ENCODE peak calls at places on chromosomes 1 and 21, in eight cellular contexts. O is choroid plexus epithelial cell, E is AG09309, F is dorsolateral prefrontal cortex, D is heart right ventricle, J is HFF-Myc, L is GM06990, A is pancreas. R is an unnamed sample.
A peak's percentile ranks its signal among the peaks of the same experiment; 100 is the strongest.

GRCh38 chr1:38038836-38039235 is 7.8 kb downstream of the POU3F1 start:
- DNase-seq in O (no peak), A (no peak), F (no peak), J (no peak), L (no peak), E (no peak), D (no peak), R (no peak)

GRCh38 chr1:112762541-112763141 is 47.5 kb upstream of the PPM1J start:
- DNase-seq in E (no peak), J (no peak), O (peak; percentile 39), A (no peak), F (no peak), L (no peak), D (no peak), R (no peak)

GRCh38 chr1:231800071-231800470 is 173.5 kb downstream of the DISC1 start:
- DNase-seq in O (peak; percentile 47), D (no peak), F (no peak), L (no peak), J (no peak), E (no peak), A (no peak), R (no peak)

GRCh38 chr1:34851431-34852105 is 8.0 kb downstream of the SMIM12 start:
- DNase-seq in D (peak; percentile 78), L (no peak), E (no peak), A (peak; percentile 68), J (no peak), F (no peak), O (peak; percentile 65), R (peak; percentile 64)

GRCh38 chr1:198837276-198838021 is 198.6 kb downstream of the PTPRC start:
- DNase-seq in D (no peak), F (no peak), J (no peak), E (no peak), L (no peak), A (no peak), O (no peak), R (no peak)

GRCh38 chr1:99239690-99240089 is 24.6 kb upstream of the PLPPR4 start:
- DNase-seq in O (no peak), F (no peak), D (no peak), J (no peak), A (no peak), L (no peak), E (no peak), R (no peak)

GRCh38 chr1:53025778-53026131 is 36.3 kb upstream of the PODN start:
- DNase-seq in L (no peak), E (no peak), J (no peak), F (no peak), D (no peak), A (no peak), O (no peak), R (no peak)

GRCh38 chr1:109979489-109980091 is 5.0 kb upstream of the AHCYL1 start:
- DNase-seq in O (peak; percentile 52), L (no peak), E (no peak), F (no peak), J (peak; percentile 27), D (no peak), A (no peak), R (no peak)

GRCh38 chr1:156584813-156585212 is 5.3 kb downstream of the TTC24 start:
- DNase-seq in E (no peak), O (no peak), L (no peak), A (no peak), F (no peak), D (no peak), J (no peak), R (no peak)

GRCh38 chr1:58782308-58783089 is 1.3 kb downstream of the JUN start:
- DNase-seq in D (peak; percentile 68), O (peak; percentile 58), L (peak; percentile 85), A (peak; percentile 74), J (no peak), F (peak; percentile 81), E (no peak), R (no peak)

GRCh38 chr1:238101923-238102322 is 211.2 kb upstream of the ZP4 start:
- DNase-seq in D (no peak), E (no peak), A (no peak), L (no peak), O (no peak), J (no peak), F (no peak), R (no peak)

GRCh38 chr1:61254629-61255323 is 172.4 kb downstream of the NFIA start:
- DNase-seq in F (no peak), J (no peak), D (no peak), L (no peak), A (no peak), O (peak; percentile 83), E (no peak), R (no peak)

GRCh38 chr21:38712076-38712475 is 93.7 kb upstream of the ETS2 start:
- DNase-seq in J (peak; percentile 32), D (no peak), F (no peak), O (peak; percentile 64), L (no peak), E (no peak), A (no peak), R (no peak)

GRCh38 chr1:36486436-36487335 is 4.0 kb upstream of the CSF3R start:
- DNase-seq in A (peak; percentile 74), E (no peak), O (peak; percentile 72), L (peak; percentile 42), F (no peak), J (no peak), D (peak; percentile 37), R (no peak)

GRCh38 chr1:175201061-175201508 is 8.5 kb upstream of the KIAA0040 start:
- DNase-seq in A (no peak), D (peak; percentile 14), O (no peak), F (no peak), J (no peak), E (no peak), L (no peak), R (no peak)
- H3K4me3 ChIP-seq in A (no peak overlapping the region), D (no peak overlapping the region), O (no peak overlapping the region), F (no peak overlapping the region), J (no peak overlapping the region), E (no peak overlapping the region), L (no peak overlapping the region), R (no peak overlapping the region)

GRCh38 chr1:159867322-159868064 is 5.0 kb upstream of the VSIG8 start:
- DNase-seq in D (no peak), A (peak; percentile 82), J (no peak), L (no peak), F (no peak), E (no peak), O (peak; percentile 39), R (no peak)

GRCh38 chr1:159864262-159864661 is 1.8 kb upstream of the VSIG8 start:
- DNase-seq in J (no peak), O (no peak), F (no peak), E (no peak), A (no peak), L (no peak), D (no peak), R (no peak)

GRCh38 chr1:159866905-159867304 is 4.4 kb upstream of the VSIG8 start:
- DNase-seq in J (no peak), D (no peak), L (no peak), E (no peak), A (no peak), O (no peak), F (no peak), R (no peak)

GRCh38 chr1:159868766-159869165 is 6.3 kb upstream of the VSIG8 start:
- DNase-seq in F (no peak), D (no peak), A (no peak), L (no peak), J (no peak), O (no peak), E (no peak), R (no peak)

GRCh38 chr1:159866066-159866465 is 3.6 kb upstream of the VSIG8 start:
- DNase-seq in L (no peak), E (no peak), D (no peak), O (no peak), F (no peak), A (no peak), J (no peak), R (no peak)
- H3K4me3 ChIP-seq in L (no peak overlapping the region), E (no peak overlapping the region), D (no peak overlapping the region), O (no peak overlapping the region), F (no peak overlapping the region), A (no peak overlapping the region), J (no peak overlapping the region), R (no peak overlapping the region)

DNA sequence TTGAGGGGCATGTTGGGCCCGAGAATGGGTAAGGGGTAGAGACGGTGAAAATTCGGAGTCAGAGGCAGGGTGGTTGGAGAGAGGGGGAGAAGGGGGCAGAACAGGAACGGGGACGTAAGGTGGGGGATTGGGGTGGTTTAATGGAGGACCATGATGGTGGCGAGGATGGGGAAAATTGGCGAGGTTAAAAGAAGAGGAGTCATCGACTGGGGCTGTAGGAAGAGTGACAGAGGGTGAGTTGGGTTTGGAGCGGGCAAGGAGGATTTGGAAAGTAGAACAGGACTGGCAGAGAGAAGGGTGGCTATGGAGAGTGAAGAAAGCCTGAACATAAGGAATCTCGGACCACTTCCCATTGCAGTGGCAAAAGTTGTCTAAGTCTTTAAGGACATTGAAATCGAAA is 10.8 kb upstream of the ZBTB48 start:
- DNase-seq in O (no peak), J (no peak), E (no peak), A (no peak), D (no peak), L (no peak), F (no peak), R (no peak)
- H3K4me3 ChIP-seq in O (no peak overlapping the region), J (no peak overlapping the region), E (no peak overlapping the region), A (no peak overlapping the region), D (no peak overlapping the region), L (no peak overlapping the region), F (no peak overlapping the region), R (no peak overlapping the region)

DNA sequence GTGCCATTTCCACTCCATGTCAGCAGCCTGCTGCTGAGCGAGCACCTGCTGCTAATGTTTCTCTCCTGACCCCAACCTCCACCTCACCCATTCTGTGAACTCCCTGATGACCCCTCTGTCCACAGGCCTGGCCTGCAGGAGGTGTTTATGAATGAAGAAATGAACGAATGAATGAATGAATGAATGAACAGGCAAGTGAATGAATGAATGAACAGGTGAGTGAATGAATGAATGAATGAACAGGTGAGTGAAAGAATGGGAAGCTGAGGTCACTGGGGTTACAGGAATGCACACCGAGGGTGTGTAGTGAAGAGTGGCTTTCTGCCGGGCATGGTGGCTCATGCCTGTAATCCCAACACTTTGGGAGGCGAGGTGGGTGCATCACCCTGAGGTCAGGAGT is 173.4 kb downstream of the IGSF21 start:
- DNase-seq in J (no peak), L (no peak), O (no peak), F (no peak), E (no peak), D (no peak), A (no peak), R (no peak)
- H3K4me3 ChIP-seq in J (no peak overlapping the region), L (no peak overlapping the region), O (no peak overlapping the region), F (no peak overlapping the region), E (no peak overlapping the region), D (no peak overlapping the region), A (no peak overlapping the region), R (no peak overlapping the region)